ENCODE peak calls at places on chromosome 15, in six cellular contexts. T is HTR-8/SVneo; F is NCI-H1105; X is CD4-positive, CD25-positive, alpha-beta regulatory T cell; S is stimulated activated CD8-positive, alpha-beta memory T cell treated with anti-CD3 and anti-CD28 coated beads, Interleukin-2, amount 100 ng/mL, for 48 hours; A is T-helper 2 cell. H is an unnamed sample.

GRCh38 chr15:28037969-28038640 is 61.0 kb downstream of the OCA2 start:
- DNase-seq in T (no peak), F (no peak), X (no peak), S (no peak), A (no peak), H (peak)

GRCh38 chr15:61613729-61614128 is 384.6 kb upstream of the RORA start:
- DNase-seq in T (no peak), F (no peak), X (no peak), S (no peak), A (no peak), H (no peak)

GRCh38 chr15:77530576-77530975 is 102.1 kb downstream of the LINGO1 start:
- DNase-seq in T (no peak), F (no peak), X (no peak), S (no peak), A (no peak), H (no peak)

GRCh38 chr15:71461748-71462147 is 346.5 kb downstream of the THSD4 start:
- DNase-seq in T (no peak), F (no peak), X (no peak), S (no peak), A (no peak), H (no peak)

GRCh38 chr15:27059610-27060202 is 88.7 kb downstream of the GABRG3 start:
- DNase-seq in T (no peak), F (no peak), X (no peak), S (peak), A (no peak), H (peak)

GRCh38 chr15:84654689-84655453 is 788 bp upstream of the WDR73 start:
- DNase-seq in T (peak), F (peak), X (peak), S (peak), A (peak), H (peak)

GRCh38 chr15:91988071-91988470 is 134.6 kb downstream of the SLCO3A1 start:
- DNase-seq in T (no peak), F (no peak), X (no peak), S (no peak), A (no peak), H (no peak)

GRCh38 chr15:70762469-70763119 is 764 bp downstream of the UACA start:
- DNase-seq in T (peak), F (peak), X (no peak), S (no peak), A (no peak), H (no peak)

GRCh38 chr15:45169608-45170480 is 17.9 kb downstream of the SHF start:
- DNase-seq in T (no peak), F (no peak), X (no peak), S (no peak), A (no peak), H (peak)

GRCh38 chr15:27237319-27237939 is 266.4 kb downstream of the GABRG3 start:
- DNase-seq in T (no peak), F (no peak), X (no peak), S (no peak), A (no peak), H (no peak)

GRCh38 chr15:68658151-68658550 is 79.4 kb downstream of the CORO2B start:
- DNase-seq in T (no peak), F (no peak), X (no peak), S (no peak), A (no peak), H (peak)

GRCh38 chr15:91456921-91457320 is 356.9 kb downstream of the SV2B start:
- DNase-seq in T (no peak), F (no peak), X (no peak), S (no peak), A (no peak), H (no peak)

GRCh38 chr15:92810418-92811138 is 89.5 kb upstream of the CHD2 start:
- DNase-seq in T (no peak), F (peak), X (peak), S (peak), A (no peak), H (peak)

GRCh38 chr15:76517910-76518309 is 181.3 kb downstream of the ISL2 start:
- DNase-seq in T (no peak), F (no peak), X (no peak), S (no peak), A (no peak), H (no peak)

GRCh38 chr15:99564221-99565030 is 1.4 kb upstream of the MEF2A start:
- DNase-seq in T (no peak), F (peak), X (no peak), S (no peak), A (no peak), H (no peak)

GRCh38 chr15:86489992-86490391 is 410.3 kb downstream of the AGBL1 start:
- DNase-seq in T (no peak), F (no peak), X (no peak), S (no peak), A (no peak), H (no peak)

GRCh38 chr15:88647362-88648105 is 8.7 kb downstream of the ISG20 start:
- DNase-seq in T (no peak), F (no peak), X (no peak), S (no peak), A (no peak), H (no peak)

GRCh38 chr15:66955001-66955516 is 110.3 kb upstream of the SMAD3 start:
- DNase-seq in T (no peak), F (no peak), X (no peak), S (no peak), A (no peak), H (no peak)

GRCh38 chr15:97196066-97197027 is 764.2 kb upstream of the ARRDC4 start:
- DNase-seq in T (no peak), F (no peak), X (no peak), S (no peak), A (no peak), H (no peak)

GRCh38 chr15:88603885-88604284 is 17.3 kb upstream of the AEN start:
- DNase-seq in T (no peak), F (no peak), X (no peak), S (no peak), A (no peak), H (no peak)

GRCh38 chr15:63872759-63873510 is 39.2 kb upstream of the HERC1 start:
- DNase-seq in T (no peak), F (no peak), X (no peak), S (no peak), A (no peak), H (no peak)

GRCh38 chr15:51726302-51727073 is 11.0 kb downstream of the LYSMD2 start:
- DNase-seq in T (peak), F (no peak), X (no peak), S (no peak), A (no peak), H (peak)

GRCh38 chr15:24075420-24076089 is 388.4 kb upstream of the NDN start:
- DNase-seq in T (no peak), F (no peak), X (no peak), S (no peak), A (no peak), H (no peak)

GRCh38 chr15:90232196-90232595 is 1.5 kb downstream of the CIB1 start:
- DNase-seq in T (no peak), F (no peak), X (no peak), S (no peak), A (no peak), H (no peak)

GRCh38 chr15:75928680-75929608 is 25.3 kb downstream of the FBXO22 start:
- DNase-seq in T (no peak), F (no peak), X (no peak), S (no peak), A (no peak), H (no peak)

GRCh38 chr15:100771745-100772144 is 107.9 kb upstream of the ALDH1A3 start:
- DNase-seq in T (no peak), F (no peak), X (no peak), S (no peak), A (no peak), H (no peak)

H was measured in NCI-H446.